ENCODE peak calls at places on chromosomes 5 and 9, in six cellular contexts. U, L, G, Z, J and S are unnamed samples. For H3K36me3, the result is how much of the 10 kb centered on the place peaks cover.

GRCh38 chr5:1718669-1719068 is 81.0 kb downstream of the MRPL36 start:
- DNase-seq in J (no peak), U (no peak), L (peak), Z (no peak), G (no peak), S (no peak)

GRCh38 chr5:109830955-109831502 is 141.3 kb downstream of the MAN2A1 start:
- DNase-seq in Z (no peak), J (no peak), U (no peak), L (no peak), G (no peak), S (no peak)

GRCh38 chr5:100641833-100642232 is 106.7 kb downstream of the FAM174A start:
- DNase-seq in G (no peak), Z (no peak), L (no peak), J (no peak), U (no peak), S (no peak)

GRCh38 chr5:143924311-143924710 is 112.3 kb downstream of the HMHB1 start:
- DNase-seq in L (no peak), U (no peak), Z (no peak), J (no peak), G (no peak), S (no peak)

GRCh38 chr5:151947924-151948323 is 23.3 kb upstream of the GLRA1 start:
- DNase-seq in Z (no peak), J (no peak), G (no peak), L (no peak), U (no peak), S (no peak)

GRCh38 chr5:39476466-39477215 is 51.9 kb upstream of the DAB2 start:
- DNase-seq in G (no peak), J (no peak), U (no peak), Z (no peak), L (no peak), S (no peak)

GRCh38 chr5:140189977-140190867 is 15.2 kb downstream of the CYSTM1 start:
- DNase-seq in L (peak), G (no peak), U (no peak), J (no peak), Z (no peak), S (no peak)

GRCh38 chr9:90894956-90895687 is 93.5 kb downstream of the SYK start:
- DNase-seq in G (no peak), J (peak), L (peak), Z (no peak), U (no peak), S (no peak)

GRCh38 chr9:86765040-86765343 is 182.3 kb downstream of the GAS1 start:
- DNase-seq in J (no peak), L (no peak), U (no peak), G (no peak), Z (no peak), S (no peak)

GRCh38 chr9:114238471-114238870 is 83.1 kb downstream of the COL27A1 start:
- DNase-seq in J (no peak), G (no peak), U (no peak), Z (no peak), L (no peak), S (no peak)

GRCh38 chr9:134320195-134320885 is 5.9 kb upstream of the RXRA start:
- DNase-seq in Z (peak), J (no peak), G (no peak), L (peak), U (peak), S (no peak)

GRCh38 chr9:104758974-104759373 is 5.0 kb upstream of the NIPSNAP3B start:
- DNase-seq in L (no peak), U (no peak), Z (no peak), J (no peak), G (no peak), S (no peak)

GRCh38 chr5:150608991-150609390 is 31.5 kb upstream of the SYNPO start:
- DNase-seq in L (no peak), U (peak), G (no peak), J (no peak), Z (peak), S (no peak)

GRCh38 chr9:27487128-27487527 is 37.0 kb upstream of the IFNK start:
- DNase-seq in G (no peak), U (no peak), J (no peak), L (no peak), Z (no peak), S (no peak)

GRCh38 chr5:121987685-121988073 is 25.9 kb downstream of the SRFBP1 start:
- DNase-seq in Z (no peak), G (no peak), J (no peak), L (no peak), U (no peak), S (no peak)

GRCh38 chr5:11064763-11065450 is 303.9 kb upstream of the DAP start:
- DNase-seq in L (no peak), G (no peak), J (no peak), Z (no peak), U (no peak), S (no peak)

GRCh38 chr9:33835625-33836260 is 18.8 kb downstream of the UBE2R2 start:
- DNase-seq in L (no peak), Z (no peak), G (no peak), J (no peak), U (no peak), S (no peak)

GRCh38 chr5:90135979-90136378 is 273.6 kb downstream of the CETN3 start:
- DNase-seq in Z (no peak), G (no peak), U (peak), L (peak), J (no peak), S (no peak)

GRCh38 chr5:74471875-74472274 is 168.7 kb downstream of the ENC1 start:
- DNase-seq in G (no peak), L (no peak), Z (no peak), U (no peak), J (no peak), S (no peak)

GRCh38 chr9:97925497-97926334 is 3.4 kb upstream of the TRMO start:
- DNase-seq in Z (no peak), J (no peak), G (no peak), U (no peak), L (no peak), S (no peak)
- H3K4me3 ChIP-seq in Z (no peak), J (no peak), G (no peak), U (no peak), L (no peak), S (no peak)

DNA sequence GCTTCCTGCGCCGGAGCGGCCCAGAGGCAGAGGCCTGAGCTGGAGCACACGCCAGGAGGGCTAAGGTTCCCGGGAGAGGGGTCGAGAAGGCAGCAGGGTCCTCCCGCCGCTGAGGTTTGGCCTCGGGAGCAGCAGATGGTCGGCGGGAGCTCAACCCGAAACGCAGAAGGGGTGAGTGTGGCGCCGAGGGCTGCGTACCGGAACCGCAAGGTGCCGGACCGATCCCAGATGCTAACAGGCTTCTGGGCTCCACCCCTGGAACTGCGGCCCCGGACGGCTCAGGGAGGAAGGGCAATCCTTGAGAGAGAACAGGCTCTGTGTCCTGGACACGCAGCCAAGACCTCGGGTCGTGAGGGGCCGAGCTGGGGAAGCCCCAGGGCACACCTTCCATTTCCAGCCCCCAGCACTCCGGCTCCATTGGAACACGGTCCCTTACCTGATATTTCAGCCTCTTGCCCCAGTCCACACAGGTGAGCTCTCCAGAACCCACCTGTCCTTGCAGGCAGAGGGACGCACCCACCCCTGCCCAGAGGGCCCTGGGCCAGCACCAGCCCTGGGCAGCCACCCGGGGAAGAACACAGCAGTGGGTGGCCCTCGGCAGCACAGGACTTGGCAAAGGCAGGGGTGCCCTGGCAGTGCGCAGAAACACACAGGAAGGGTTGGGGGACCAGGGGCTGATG is 1.4 kb downstream of the LHX3 start:
- DNase-seq in U (no peak), G (no peak), Z (no peak), J (peak), L (no peak), S (no peak)
- H3K36me3 ChIP-seq in U (under half), G (under half), Z (under half), J (under half), L (under half), S (under half)

GRCh38 chr9:72946821-72947220 is 6.0 kb downstream of the ALDH1A1 start:
- DNase-seq in L (no peak), J (no peak), Z (no peak), U (no peak), G (no peak), S (no peak)

GRCh38 chr9:72949918-72950325 is 2.9 kb downstream of the ALDH1A1 start:
- DNase-seq in U (no peak), G (no peak), Z (no peak), L (no peak), J (no peak), S (no peak)

GRCh38 chr9:72947987-72948465 is 4.8 kb downstream of the ALDH1A1 start:
- DNase-seq in G (no peak), L (no peak), Z (no peak), J (no peak), U (no peak), S (no peak)

GRCh38 chr9:72951043-72951442 is 1.8 kb downstream of the ALDH1A1 start:
- DNase-seq in G (no peak), U (no peak), Z (no peak), J (no peak), L (no peak), S (no peak)

DNA sequence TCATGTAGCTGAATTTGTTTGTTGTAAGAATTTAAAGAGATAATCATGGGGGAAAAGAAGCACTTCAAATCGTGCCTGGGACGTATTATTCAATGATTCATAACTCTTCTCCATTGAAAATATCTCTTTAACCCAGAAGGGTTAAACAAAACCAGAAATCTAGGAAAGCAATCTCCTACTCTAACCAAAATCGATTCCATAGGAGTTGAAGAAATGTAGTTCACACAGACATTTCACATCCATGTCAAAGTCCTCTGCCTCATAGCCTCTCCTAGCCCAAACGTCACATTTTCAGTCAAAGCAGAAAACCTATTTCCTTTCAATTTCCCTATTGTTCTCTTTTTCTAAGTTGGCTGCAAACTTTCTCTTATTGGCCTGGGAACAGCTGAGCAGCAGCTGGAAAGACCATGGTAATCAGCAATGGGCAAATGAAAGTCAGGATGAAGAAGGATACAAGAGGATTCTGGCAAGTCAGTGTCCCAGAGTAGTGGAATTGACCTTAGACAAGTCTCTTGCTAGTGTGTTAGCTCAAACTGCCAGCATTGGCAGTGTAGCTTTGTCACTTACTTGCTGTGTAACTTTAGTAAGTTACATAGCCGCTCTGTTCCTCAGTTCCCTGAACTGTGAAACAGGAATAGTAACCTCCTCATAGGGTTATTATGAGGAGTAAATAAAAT is 3.8 kb downstream of the ALDH1A1 start:
- DNase-seq in J (no peak), Z (no peak), U (no peak), G (no peak), L (no peak), S (no peak)
- H3K4me3 ChIP-seq in J (no peak), Z (peak), U (peak), G (no peak), L (no peak), S (peak)

DNA sequence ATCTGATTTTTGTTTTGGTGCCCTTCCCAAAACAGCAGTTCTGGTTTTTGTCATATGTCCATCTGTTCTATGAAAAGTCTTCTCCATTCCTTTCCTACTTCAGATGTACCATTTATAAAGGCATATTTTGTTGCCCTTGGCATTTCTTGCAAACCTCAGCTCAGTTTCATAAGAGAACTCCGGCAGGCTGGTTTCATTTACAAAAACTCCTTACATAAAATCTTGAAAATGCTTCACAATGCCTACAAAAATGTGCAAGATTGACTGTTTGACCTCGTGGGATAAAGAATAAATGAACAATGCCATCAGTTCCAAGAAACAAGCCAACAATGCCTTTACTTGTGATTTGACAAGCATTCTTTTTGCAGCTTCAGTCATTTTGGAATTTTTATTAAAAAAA is 39.1 kb upstream of the CTNNAL1 start:
- DNase-seq in J (no peak), U (no peak), G (no peak), L (no peak), Z (no peak), S (no peak)
- H3K36me3 ChIP-seq in J (half or more), U (half or more), G (under half), L (under half), Z (under half), S (under half)

GRCh38 chr5:147417133-147417813 is 92.6 kb downstream of the DPYSL3 start:
- DNase-seq in L (no peak), G (no peak), Z (peak), J (no peak), U (peak), S (no peak)
- H3K4me3 ChIP-seq in L (no peak), G (no peak), Z (no peak), J (no peak), U (no peak), S (peak)

GRCh38 chr9:122377241-122378164 is 6.7 kb downstream of the PTGS1 start:
- DNase-seq in U (no peak), L (no peak), Z (no peak), G (no peak), J (no peak), S (no peak)

GRCh38 chr9:122381206-122381950 is 10.6 kb downstream of the PTGS1 start:
- DNase-seq in Z (no peak), G (no peak), U (no peak), J (no peak), L (no peak), S (no peak)

GRCh38 chr9:122378236-122378635 is 7.4 kb downstream of the PTGS1 start:
- DNase-seq in L (no peak), Z (no peak), J (no peak), U (no peak), G (no peak), S (no peak)

GRCh38 chr9:122380293-122380692 is 9.5 kb downstream of the PTGS1 start:
- DNase-seq in L (no peak), G (no peak), J (no peak), Z (no peak), U (no peak), S (no peak)

GRCh38 chr9:122379340-122379739 is 8.5 kb downstream of the PTGS1 start:
- DNase-seq in G (no peak), L (no peak), U (no peak), J (no peak), Z (no peak), S (no peak)
- H3K36me3 ChIP-seq in G (under half), L (under half), U (under half), J (under half), Z (under half), S (under half)